ENCODE peak calls at places on chromosome 20, in four cellular contexts. N is lung; Y is breast epithelium; X is CD8-positive, alpha-beta memory T cell. K is an unnamed sample.

GRCh38 chr20:13458860-13459451 is 179.8 kb downstream of the TASP1 start:
- DNase-seq in N (no peak), Y (no peak), X (no peak), K (no peak)

GRCh38 chr20:51398083-51398482 is 144.4 kb downstream of the NFATC2 start:
- DNase-seq in N (no peak), Y (no peak), X (no peak), K (no peak)

GRCh38 chr20:62227977-62228958 is 8.2 kb upstream of the HRH3 start:
- DNase-seq in N (no peak), Y (no peak), X (no peak), K (no peak)

GRCh38 chr20:11170565-11170964 is 496.8 kb upstream of the JAG1 start:
- DNase-seq in N (no peak), Y (no peak), X (no peak), K (no peak)

GRCh38 chr20:31652917-31653385 is 15.2 kb downstream of the COX4I2 start:
- DNase-seq in N (no peak), Y (no peak), X (no peak), K (no peak)

GRCh38 chr20:56094228-56094627 is 88.9 kb upstream of the CBLN4 start:
- DNase-seq in N (no peak), Y (no peak), X (no peak), K (no peak)

GRCh38 chr20:59082077-59082740 is 39.6 kb upstream of the PRELID3B start:
- DNase-seq in N (no peak), Y (no peak), X (no peak), K (no peak)

GRCh38 chr20:16063876-16064275 is 509.4 kb downstream of the KIF16B start:
- DNase-seq in N (no peak), Y (no peak), X (no peak), K (no peak)

GRCh38 chr20:47125553-47126373 is 230.7 kb downstream of the ZMYND8 start:
- DNase-seq in N (no peak), Y (peak; percentile 70), X (no peak), K (no peak)

GRCh38 chr20:5077761-5078387 is 41.9 kb downstream of the PCNA start:
- DNase-seq in N (no peak), Y (no peak), X (no peak), K (no peak)

DNA sequence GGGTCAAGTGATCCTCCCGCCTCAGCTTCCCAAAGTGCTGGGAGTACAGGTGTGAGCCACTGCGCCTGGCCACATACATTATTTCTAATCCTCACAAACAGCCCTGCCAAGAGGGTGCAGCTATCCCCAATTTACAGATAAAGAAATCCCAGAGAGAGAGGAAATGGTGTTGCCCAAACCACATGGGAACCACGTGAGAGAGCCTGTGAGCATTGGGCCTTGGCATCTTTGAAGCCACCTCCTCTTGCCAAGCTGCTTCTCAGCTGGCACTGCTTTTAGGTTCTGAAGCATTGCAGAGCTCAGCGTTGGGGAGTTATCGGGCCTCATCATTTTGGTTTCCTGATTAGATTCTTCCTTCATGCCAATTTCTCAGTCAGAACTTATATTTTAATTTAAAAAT is 80.3 kb downstream of the CTNNBL1 start:
- DNase-seq in N (no peak), Y (no peak), X (no peak), K (no peak)
- H3K36me3 ChIP-seq in N (peaks cover 30% of the 10 kb centered on the region), Y (no peaks in the 10 kb centered on the region), X (peaks cover 7% of the 10 kb centered on the region), K (peaks cover 29% of the 10 kb centered on the region)

GRCh38 chr20:25310268-25310920 is 62.5 kb downstream of the PYGB start:
- DNase-seq in N (peak; percentile 48), Y (peak; percentile 57), X (no peak), K (peak; percentile 7)
- H3K4me3 ChIP-seq in N (no peak overlapping the region), Y (no peak overlapping the region), X (peak overlapping the region; percentile 52), K (peak overlapping the region; percentile 42)

DNA sequence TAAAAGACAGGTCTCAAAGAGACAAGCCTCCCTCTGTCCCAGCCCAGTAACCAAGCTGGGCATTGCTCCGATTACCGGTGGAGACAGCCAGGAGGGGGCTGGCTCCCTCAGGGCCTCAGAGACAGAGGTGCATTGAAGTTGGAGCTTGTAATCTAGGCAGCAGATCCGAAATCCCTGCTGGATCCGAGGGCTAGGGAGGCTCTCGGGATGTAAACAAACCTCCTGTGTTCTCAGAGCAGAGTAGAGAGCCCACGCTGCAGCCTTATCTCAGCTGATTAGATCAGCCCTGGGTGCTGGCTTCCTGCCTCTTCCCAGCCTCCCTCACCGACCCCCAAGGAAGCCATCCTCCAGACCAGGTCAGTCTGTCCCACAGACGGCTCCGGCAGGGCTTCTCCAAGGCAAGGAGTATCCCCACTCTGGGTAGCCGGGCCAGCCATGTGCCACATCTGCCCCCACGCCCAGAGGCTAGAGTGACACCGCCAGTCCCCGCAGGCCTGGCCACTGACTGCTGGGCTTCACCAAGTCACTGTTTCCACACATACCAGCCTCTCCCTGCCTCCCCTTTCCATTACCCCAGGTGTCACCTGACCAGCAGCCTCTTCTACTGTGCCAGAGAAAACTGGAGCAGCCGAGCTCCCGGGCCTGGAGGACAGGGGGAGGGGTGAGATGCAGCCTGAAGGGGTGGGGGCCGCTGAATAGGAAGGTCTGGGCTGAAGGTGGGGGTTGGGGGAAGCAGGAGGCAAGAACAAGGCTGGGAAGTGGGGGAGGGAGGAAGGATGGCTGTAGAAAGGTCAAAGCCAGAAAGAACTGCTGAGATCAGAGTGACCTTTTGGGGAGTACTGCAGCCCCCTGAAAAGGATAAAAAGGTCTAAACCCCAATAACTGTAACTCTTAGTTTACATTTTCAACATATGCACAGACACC is 6.0 kb downstream of the SDC4 start:
- DNase-seq in N (peak; percentile 72), Y (peak; percentile 89), X (no peak), K (no peak)
- H3K4me1 ChIP-seq in N (peaks cover 20% of the 10 kb centered on the region), Y (peaks cover 62% of the 10 kb centered on the region), X (peaks cover 1% of the 10 kb centered on the region), K (peaks cover 7% of the 10 kb centered on the region)

GRCh38 chr20:35463455-35464300 is 8.3 kb downstream of the CEP250 start:
- DNase-seq in N (peak; percentile 48), Y (no peak), X (peak; percentile 49), K (peak; percentile 8)
- H3K36me3 ChIP-seq in N (peaks cover 17% of the 10 kb centered on the region), Y (no peaks in the 10 kb centered on the region), X (peaks cover 4% of the 10 kb centered on the region), K (no peaks in the 10 kb centered on the region)

GRCh38 chr20:25532971-25533391 is 52.4 kb downstream of the NINL start:
- DNase-seq in N (no peak), Y (no peak), X (no peak), K (no peak)

GRCh38 chr20:25533920-25534700 is 51.2 kb downstream of the NINL start:
- DNase-seq in N (no peak), Y (no peak), X (no peak), K (no peak)

GRCh38 chr20:25529295-25529951 is 55.9 kb downstream of the NINL start:
- DNase-seq in N (no peak), Y (no peak), X (no peak), K (no peak)

GRCh38 chr20:25534845-25535244 is 50.5 kb downstream of the NINL start:
- DNase-seq in N (no peak), Y (no peak), X (no peak), K (no peak)

DNA sequence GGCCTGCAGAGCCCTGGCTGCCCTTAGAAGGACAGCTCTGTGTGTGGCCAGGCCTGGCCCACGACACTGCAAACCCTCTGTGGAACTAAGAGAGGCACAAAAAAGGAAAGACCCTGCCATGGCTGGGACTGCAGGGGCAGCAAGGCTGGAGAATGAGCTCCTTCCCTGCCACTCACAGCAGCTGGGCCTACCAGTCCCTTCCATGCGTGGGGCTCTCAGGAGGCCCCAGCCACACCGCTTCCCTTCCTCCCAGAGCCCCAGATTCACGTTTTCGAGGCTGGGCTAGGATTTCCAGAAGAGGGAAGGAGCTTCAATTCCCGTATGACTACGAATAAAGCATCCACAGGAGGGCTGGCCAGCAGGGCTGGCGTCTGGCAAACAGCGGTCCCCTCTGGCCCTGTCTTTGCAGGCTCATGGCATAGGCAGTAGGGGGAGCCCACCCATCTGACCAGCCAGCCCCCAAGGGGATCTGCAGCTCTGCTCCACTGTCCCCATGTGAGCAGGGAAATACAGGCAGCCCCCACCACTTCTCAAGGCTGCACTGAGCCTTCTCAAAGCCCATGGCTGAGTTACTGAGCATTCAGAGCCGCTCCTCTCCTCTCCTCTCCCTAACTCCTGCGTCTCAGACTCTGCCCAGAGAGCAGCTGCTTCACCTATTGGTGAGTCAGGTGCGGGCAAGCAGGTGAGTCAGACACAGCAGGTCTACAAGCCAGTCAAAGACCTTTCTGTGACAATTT is 53.1 kb downstream of the NINL start:
- DNase-seq in N (no peak), Y (no peak), X (no peak), K (no peak)
- H3K4me3 ChIP-seq in N (no peak overlapping the region), Y (no peak overlapping the region), X (no peak overlapping the region), K (no peak overlapping the region)

K was measured in effector memory CD4-positive, alpha-beta T cell.